ENCODE peak calls at places on chromosomes 4 and X, in four cellular contexts. A, U, D and V are unnamed samples.
A peak's percentile ranks its signal among the peaks of the same experiment; 100 is the strongest.

GRCh38 chr4:81503586-81503985 is 31.9 kb upstream of the RASGEF1B start:
- DNase-seq in A (no peak), U (no peak), D (no peak), V (no peak)

GRCh38 chr4:159447296-159447695 is 344.4 kb downstream of the RAPGEF2 start:
- DNase-seq in A (no peak), U (no peak), D (no peak), V (no peak)

GRCh38 chr4:5979981-5980380 is 38.2 kb downstream of the C4orf50 start:
- DNase-seq in A (peak; percentile 80), U (peak; percentile 14), D (no peak), V (no peak)

GRCh38 chr4:8188085-8188484 is 11.0 kb upstream of the SH3TC1 start:
- DNase-seq in A (no peak), U (peak; percentile 61), D (no peak), V (no peak)

GRCh38 chrX:71178908-71179307 is 34.3 kb downstream of the NLGN3 start:
- DNase-seq in A (peak; percentile 31), U (peak; percentile 70), D (no peak), V (peak; percentile 74)

GRCh38 chr4:53009824-53010223 is 147.7 kb downstream of the RASL11B start:
- DNase-seq in A (no peak), U (no peak), D (no peak), V (no peak)

GRCh38 chrX:103932133-103932532 is 30.3 kb upstream of the TMSB15B start:
- DNase-seq in A (no peak), U (no peak), D (no peak), V (no peak)

GRCh38 chrX:40171513-40172168 is 73.9 kb upstream of the BCOR start:
- DNase-seq in A (no peak), U (peak; percentile 72), D (no peak), V (no peak)

GRCh38 chr4:76594152-76594551 is 159.1 kb downstream of the SHROOM3 start:
- DNase-seq in A (no peak), U (no peak), D (no peak), V (no peak)

GRCh38 chr4:3046149-3046548 is 28.2 kb downstream of the HTT-AS start:
- DNase-seq in A (no peak), U (no peak), D (no peak), V (no peak)

GRCh38 chr4:14348506-14348905 is 653.8 kb upstream of the CPEB2 start:
- DNase-seq in A (no peak), U (peak; percentile 1), D (no peak), V (no peak)

GRCh38 chr4:53061467-53061866 is 199.3 kb downstream of the RASL11B start:
- DNase-seq in A (no peak), U (no peak), D (no peak), V (no peak)

GRCh38 chrX:34778961-34779360 is 121.9 kb upstream of the TMEM47 start:
- DNase-seq in A (no peak), U (peak; percentile 77), D (no peak), V (no peak)

GRCh38 chrX:106716004-106716403 is 10.5 kb upstream of the RNF128 start:
- DNase-seq in A (no peak), U (no peak), D (no peak), V (no peak)